ENCODE peak calls at places on chromosomes 7 and 10, in six cellular contexts. A is fibroblast of pulmonary artery, T is endothelial cell, E is K562, Q is adrenal gland, Z is endodermal cell. P is an unnamed sample.

GRCh38 chr7:33745934-33746333 is 159.4 kb upstream of the BMPER start:
- DNase-seq in A (peak), T (no peak), E (no peak), Q (no peak), Z (no peak), P (peak)

GRCh38 chr7:99499356-99499712 is 747 bp downstream of the ZNF394 start:
- DNase-seq in A (no peak), T (no peak), E (no peak), Q (no peak), Z (no peak), P (no peak)

GRCh38 chr10:55631071-55631654 is 729.9 kb downstream of the ZWINT start:
- DNase-seq in A (peak), T (peak), E (peak), Q (peak), Z (peak), P (no peak)

GRCh38 chr10:21926358-21926890 is 77.1 kb downstream of the DNAJC1 start:
- DNase-seq in A (peak), T (no peak), E (no peak), Q (no peak), Z (no peak), P (peak)

GRCh38 chr10:77351386-77351785 is 286.2 kb downstream of the KCNMA1 start:
- DNase-seq in A (no peak), T (no peak), E (no peak), Q (no peak), Z (no peak), P (peak)

GRCh38 chr10:49001402-49001801 is 61.8 kb upstream of the LRRC18 start:
- DNase-seq in A (no peak), T (no peak), E (peak), Q (no peak), Z (peak), P (peak)

GRCh38 chr7:140369294-140369693 is 29.0 kb downstream of the SLC37A3 start:
- DNase-seq in A (no peak), T (no peak), E (no peak), Q (no peak), Z (no peak), P (no peak)

GRCh38 chr10:99658622-99659030 is 683 bp upstream of the ENTPD7 start:
- DNase-seq in A (peak), T (peak), E (peak), Q (peak), Z (peak), P (no peak)

GRCh38 chr10:116477989-116478615 is 50.5 kb downstream of the PNLIPRP3 start:
- DNase-seq in A (no peak), T (no peak), E (no peak), Q (no peak), Z (no peak), P (no peak)

GRCh38 chr7:146683439-146683838 is 566.8 kb downstream of the CNTNAP2 start:
- DNase-seq in A (peak), T (no peak), E (no peak), Q (no peak), Z (no peak), P (peak)

GRCh38 chr7:36129048-36129534 is 24.0 kb upstream of the EEPD1 start:
- DNase-seq in A (peak), T (no peak), E (no peak), Q (no peak), Z (no peak), P (peak)

GRCh38 chr10:31320598-31321211 is 1.7 kb downstream of the ZEB1 start:
- DNase-seq in A (peak), T (peak), E (peak), Q (peak), Z (peak), P (peak)

GRCh38 chr10:86229811-86230409 is 136.7 kb downstream of the GRID1 start:
- DNase-seq in A (no peak), T (no peak), E (no peak), Q (no peak), Z (no peak), P (no peak)

GRCh38 chr7:32937344-32938174 is 19.7 kb upstream of the FKBP9 start:
- DNase-seq in A (peak), T (no peak), E (no peak), Q (peak), Z (no peak), P (peak)

GRCh38 chr10:33291053-33291592 is 43.3 kb downstream of the NRP1 start:
- DNase-seq in A (peak), T (no peak), E (no peak), Q (no peak), Z (no peak), P (peak)

GRCh38 chr7:155398944-155399343 is 59.0 kb upstream of the EN2 start:
- DNase-seq in A (no peak), T (no peak), E (peak), Q (no peak), Z (peak), P (no peak)
- TF ChIP-seq CTCF in A (no peak), T (no peak), E (peak), Q (no peak), Z (peak), P (no peak)

GRCh38 chr10:43385412-43386004 is 14.1 kb downstream of the FXYD4 start:
- DNase-seq in A (no peak), T (no peak), E (no peak), Q (no peak), Z (no peak), P (no peak)
- TF ChIP-seq CTCF in A (no peak), T (no peak), E (no peak), Q (no peak), Z (no peak), P (no peak)

DNA sequence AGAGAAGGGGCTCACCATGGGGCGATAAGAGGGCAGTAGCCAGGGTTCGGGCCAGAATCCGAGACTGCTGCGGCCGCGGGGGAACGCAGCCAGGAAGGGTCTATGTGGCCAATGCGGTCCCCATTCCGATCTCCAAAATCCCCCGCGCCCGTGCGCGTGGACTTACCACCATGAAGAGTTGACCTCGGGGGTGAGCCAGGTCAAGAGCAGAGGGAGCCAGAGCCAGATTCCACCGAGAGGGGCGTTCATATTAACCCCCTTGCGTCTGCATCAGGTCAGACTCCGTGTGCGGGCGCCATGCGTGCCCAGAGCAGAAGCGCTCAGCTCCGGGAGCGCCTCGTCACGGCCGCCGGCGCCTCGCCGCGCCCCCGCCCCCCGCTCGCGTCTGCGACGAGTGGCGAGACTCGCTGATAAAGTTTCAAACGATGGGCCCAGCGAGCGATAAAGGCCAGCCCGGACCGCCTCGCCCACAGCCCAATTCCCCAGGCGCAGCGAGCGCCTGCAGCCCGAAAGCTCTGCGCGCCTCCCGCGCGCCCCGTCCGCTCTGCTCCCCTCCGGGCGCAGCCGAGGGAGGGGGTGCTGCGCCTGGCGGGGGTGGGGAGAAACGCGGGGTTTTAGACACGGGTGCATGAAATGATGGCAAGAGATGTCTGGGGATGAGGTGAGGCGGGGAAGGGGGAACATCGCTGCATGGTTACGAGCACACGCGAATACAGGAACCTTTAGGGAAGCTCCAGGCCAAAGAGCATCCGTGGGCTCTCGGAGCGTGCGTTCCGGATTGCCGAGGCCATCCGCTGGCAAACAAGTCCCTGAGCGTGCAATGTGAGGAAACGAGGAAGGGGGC is at the start of gene WNT2:
- DNase-seq in A (peak), T (peak), E (no peak), Q (no peak), Z (peak), P (no peak)
- TF ChIP-seq CTCF in A (no peak), T (no peak), E (no peak), Q (no peak), Z (no peak), P (no peak)

GRCh38 chr7:962401-963081 is 8.1 kb upstream of the ADAP1 start:
- DNase-seq in A (no peak), T (no peak), E (no peak), Q (no peak), Z (no peak), P (no peak)

GRCh38 chr7:966291-967069 is 8.9 kb downstream of the COX19 start:
- DNase-seq in A (no peak), T (no peak), E (no peak), Q (no peak), Z (no peak), P (no peak)

GRCh38 chr7:961546-962400 is 7.3 kb upstream of the ADAP1 start:
- DNase-seq in A (no peak), T (no peak), E (no peak), Q (no peak), Z (no peak), P (no peak)

GRCh38 chr7:964401-965231 is 10.1 kb upstream of the ADAP1 start:
- DNase-seq in A (peak), T (no peak), E (no peak), Q (no peak), Z (peak), P (peak)

GRCh38 chr7:963236-964078 is 9.0 kb upstream of the ADAP1 start:
- DNase-seq in A (no peak), T (no peak), E (no peak), Q (no peak), Z (no peak), P (no peak)
- TF ChIP-seq CTCF in A (no peak), T (no peak), E (peak), Q (no peak), Z (no peak), P (no peak)

DNA sequence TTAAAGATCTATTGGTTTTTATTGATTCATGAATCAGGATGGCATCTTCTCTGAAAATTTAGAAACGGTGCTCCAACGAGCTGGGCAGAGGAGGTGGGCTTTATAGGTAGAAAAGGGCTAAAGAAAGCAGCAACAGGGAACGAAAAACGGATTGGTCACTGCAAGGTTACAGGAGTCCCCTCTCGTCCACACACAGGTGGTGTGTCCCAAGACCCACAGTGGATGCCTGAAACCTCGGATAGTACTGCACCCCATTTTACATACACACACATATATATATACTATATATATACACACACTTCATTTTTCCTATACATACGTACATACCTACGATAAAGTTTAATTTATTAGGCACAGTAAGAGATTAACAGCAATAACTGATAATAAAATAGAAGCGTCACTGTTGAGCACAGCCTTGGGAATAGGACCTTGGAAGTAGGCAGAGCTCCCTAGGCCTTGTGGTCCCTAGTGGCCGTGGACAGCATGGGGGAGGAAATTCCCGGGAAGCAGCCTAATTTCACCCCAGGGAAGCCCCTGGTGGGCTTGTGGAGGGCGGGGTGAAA is 737 bp upstream of the NUB1 start:
- DNase-seq in A (no peak), T (no peak), E (peak), Q (no peak), Z (no peak), P (no peak)
- TF ChIP-seq CTCF in A (peak), T (no peak), E (no peak), Q (no peak), Z (peak), P (no peak)

P was measured in MCF 10A.